ENCODE peak calls at places on chromosome 4, in seven cellular contexts. C is MCF 10A; W is activated naive CD8-positive, alpha-beta T cell treated with anti-CD3 and anti-CD28 coated beads, Interleukin-2, amount 50 U/mL, for 24 hours; G is activated naive CD4-positive, alpha-beta T cell treated with Interleukin-2 at 50 U/mL for 16 hours; U is NCI-H774; O is stimulated activated CD4-positive, alpha-beta T cell treated with anti-CD3 and anti-CD28 coated beads, Interleukin-4, amount 100 ng/mL, for 4 hours; T is nephron progenitor cell. D is an unnamed sample.
A peak's percentile ranks its signal among the peaks of the same experiment; 100 is the strongest.

GRCh38 chr4:6939761-6940743 is 30.4 kb downstream of the TBC1D14 start:
- DNase-seq in C (no peak), W (no peak), G (no peak), U (no peak), O (no peak), T (no peak), D (no peak)

GRCh38 chr4:77930154-77930553 is 67.5 kb downstream of the MRPL1 start:
- DNase-seq in C (no peak), W (no peak), G (no peak), U (no peak), O (no peak), T (no peak), D (no peak)

GRCh38 chr4:57077550-57078311 is 32.5 kb downstream of the IGFBP7 start:
- DNase-seq in C (peak; percentile 79), W (no peak), G (no peak), U (no peak), O (no peak), T (no peak), D (peak; percentile 70)

GRCh38 chr4:132818091-132818490 is 331.0 kb upstream of the PCDH10 start:
- DNase-seq in C (no peak), W (no peak), G (no peak), U (no peak), O (no peak), T (peak; percentile 26), D (peak; percentile 1)

GRCh38 chr4:56215901-56216300 is 171.4 kb downstream of the AASDH start:
- DNase-seq in C (peak; percentile 73), W (no peak), G (no peak), U (no peak), O (no peak), T (no peak), D (no peak)

GRCh38 chr4:53205970-53206369 is 159.9 kb downstream of the SCFD2 start:
- DNase-seq in C (no peak), W (no peak), G (no peak), U (no peak), O (no peak), T (no peak), D (no peak)

GRCh38 chr4:160371446-160371845 is 1268.6 kb downstream of the RAPGEF2 start:
- DNase-seq in C (no peak), W (no peak), G (no peak), U (no peak), O (no peak), T (no peak), D (peak; percentile 84)

GRCh38 chr4:48367016-48367415 is 25.7 kb downstream of the SLAIN2 start:
- DNase-seq in C (no peak), W (no peak), G (no peak), U (no peak), O (no peak), T (no peak), D (peak; percentile 0)

GRCh38 chr4:10741221-10741620 is 56.7 kb upstream of the CLNK start:
- DNase-seq in C (peak; percentile 48), W (no peak), G (no peak), U (no peak), O (no peak), T (no peak), D (peak; percentile 55)

GRCh38 chr4:144732584-144733130 is 86.7 kb downstream of the HHIP start:
- DNase-seq in C (peak; percentile 50), W (no peak), G (no peak), U (no peak), O (no peak), T (no peak), D (peak; percentile 16)

GRCh38 chr4:170047774-170048354 is 21.7 kb upstream of the MFAP3L start:
- DNase-seq in C (peak; percentile 62), W (peak; percentile 48), G (peak; percentile 52), U (peak; percentile 14), O (peak; percentile 49), T (peak; percentile 59), D (peak; percentile 87)

D was measured in trophoblast cell.